ENCODE peak calls at places on chromosomes 16 and 17, in seven cellular contexts. T, I, A, R, X, L and W are unnamed samples. For H3K36me3, the result is how much of the 10 kb centered on the place peaks cover.

GRCh38 chr17:1948517-1948825 is 76.7 kb downstream of the RTN4RL1 start:
- DNase-seq in T (no peak), I (no peak), A (no peak), R (no peak), X (no peak), L (no peak), W (no peak)

GRCh38 chr17:40554646-40555295 is 10.5 kb downstream of the CCR7 start:
- DNase-seq in T (no peak), I (peak), A (no peak), R (no peak), X (no peak), L (no peak), W (no peak)

GRCh38 chr17:46770818-46771600 is 47.5 kb downstream of the WNT3 start:
- DNase-seq in T (no peak), I (peak), A (peak), R (peak), X (peak), L (peak), W (peak)

GRCh38 chr16:80058236-80058635 is 457.7 kb upstream of the MAF start:
- DNase-seq in T (no peak), I (peak), A (no peak), R (peak), X (no peak), L (no peak), W (no peak)

GRCh38 chr16:1920727-1921155 is 2.5 kb upstream of the HS3ST6 start:
- DNase-seq in T (no peak), I (peak), A (no peak), R (no peak), X (no peak), L (no peak), W (peak)

GRCh38 chr17:39605492-39606433 is 2.0 kb downstream of the NEUROD2 start:
- DNase-seq in T (no peak), I (no peak), A (no peak), R (no peak), X (no peak), L (peak), W (peak)

GRCh38 chr16:2912330-2913199 is 834 bp downstream of the FLYWCH1 start:
- DNase-seq in T (no peak), I (peak), A (no peak), R (peak), X (no peak), L (peak), W (peak)

GRCh38 chr16:50467943-50468748 is 80.0 kb upstream of the NKD1 start:
- DNase-seq in T (no peak), I (peak), A (no peak), R (no peak), X (no peak), L (peak), W (peak)

GRCh38 chr17:19805006-19805405 is 56.9 kb upstream of the ALDH3A1 start:
- DNase-seq in T (no peak), I (no peak), A (no peak), R (no peak), X (no peak), L (no peak), W (no peak)

GRCh38 chr16:12811441-12812198 is 7.9 kb upstream of the CPPED1 start:
- DNase-seq in T (no peak), I (no peak), A (no peak), R (no peak), X (no peak), L (no peak), W (no peak)

GRCh38 chr16:75116081-75116910 is at the start of gene LDHD:
- DNase-seq in T (no peak), I (peak), A (peak), R (peak), X (no peak), L (peak), W (peak)

GRCh38 chr17:67258836-67259468 is 14.0 kb upstream of the HELZ start:
- DNase-seq in T (no peak), I (no peak), A (no peak), R (no peak), X (peak), L (no peak), W (no peak)

GRCh38 chr16:72291121-72291520 is 119.2 kb upstream of the PMFBP1 start:
- DNase-seq in T (no peak), I (no peak), A (no peak), R (no peak), X (no peak), L (peak), W (no peak)

GRCh38 chr17:45104029-45104428 is 28.3 kb downstream of the PLCD3 start:
- DNase-seq in T (no peak), I (no peak), A (no peak), R (no peak), X (no peak), L (no peak), W (no peak)

GRCh38 chr17:45104907-45105624 is 27.2 kb downstream of the PLCD3 start:
- DNase-seq in T (no peak), I (no peak), A (no peak), R (no peak), X (no peak), L (no peak), W (no peak)

GRCh38 chr17:45106101-45106500 is 26.2 kb downstream of the PLCD3 start:
- DNase-seq in T (no peak), I (no peak), A (no peak), R (no peak), X (no peak), L (no peak), W (no peak)

GRCh38 chr17:45103269-45103795 is 29.0 kb downstream of the PLCD3 start:
- DNase-seq in T (no peak), I (no peak), A (no peak), R (peak), X (no peak), L (no peak), W (no peak)

GRCh38 chr17:45104497-45104896 is 27.8 kb downstream of the PLCD3 start:
- DNase-seq in T (no peak), I (no peak), A (no peak), R (no peak), X (no peak), L (no peak), W (no peak)
- H3K36me3 ChIP-seq in T (half or more), I (under half), A (half or more), R (under half), X (half or more), L (under half), W (under half)

DNA sequence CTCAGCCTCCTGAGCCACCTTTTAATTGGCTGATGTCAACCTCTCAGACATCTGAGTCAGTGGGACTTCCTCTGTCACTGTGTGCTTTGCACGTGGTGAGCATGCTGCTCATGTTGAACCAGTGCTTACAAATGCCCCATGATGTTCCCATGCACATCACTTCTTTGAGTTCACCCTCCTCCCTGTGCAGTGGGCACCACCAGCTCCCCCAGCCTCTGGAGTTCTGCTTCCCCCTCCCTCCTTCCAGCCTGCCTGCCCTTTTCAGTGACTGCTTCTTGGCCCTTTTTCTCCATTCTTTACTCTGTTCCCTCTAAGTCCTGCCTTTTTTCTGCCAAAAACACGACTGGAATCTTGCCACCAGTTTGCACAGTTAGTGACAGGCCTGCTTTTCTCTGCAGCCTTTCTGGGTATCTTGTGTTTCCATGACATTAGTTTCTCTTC is 41.6 kb downstream of the USP10 start:
- DNase-seq in T (no peak), I (no peak), A (no peak), R (no peak), X (no peak), L (peak), W (no peak)
- H3K36me3 ChIP-seq in T (under half), I (under half), A (under half), R (under half), X (under half), L (under half), W (under half)

GRCh38 chr17:41690497-41690896 is 1.8 kb downstream of the EIF1 start:
- DNase-seq in T (no peak), I (no peak), A (no peak), R (no peak), X (no peak), L (no peak), W (no peak)
- H3K36me3 ChIP-seq in T (half or more), I (under half), A (half or more), R (under half), X (under half), L (under half), W (under half)

GRCh38 chr16:27473101-27473900 is 71.3 kb downstream of the IL21R start:
- DNase-seq in T (no peak), I (no peak), A (no peak), R (no peak), X (no peak), L (no peak), W (no peak)

GRCh38 chr16:27468941-27469531 is 67.1 kb downstream of the IL21R start:
- DNase-seq in T (no peak), I (no peak), A (no peak), R (no peak), X (no peak), L (no peak), W (no peak)

GRCh38 chr16:27471661-27472060 is 69.7 kb downstream of the IL21R start:
- DNase-seq in T (no peak), I (no peak), A (no peak), R (no peak), X (no peak), L (no peak), W (no peak)

GRCh38 chr16:27472091-27473020 is 70.4 kb downstream of the IL21R start:
- DNase-seq in T (no peak), I (no peak), A (no peak), R (no peak), X (no peak), L (peak), W (no peak)

GRCh38 chr16:27470567-27471431 is 68.8 kb downstream of the IL21R start:
- DNase-seq in T (no peak), I (no peak), A (no peak), R (no peak), X (no peak), L (peak), W (no peak)
- H3K36me3 ChIP-seq in T (half or more), I (under half), A (half or more), R (under half), X (half or more), L (under half), W (under half)

DNA sequence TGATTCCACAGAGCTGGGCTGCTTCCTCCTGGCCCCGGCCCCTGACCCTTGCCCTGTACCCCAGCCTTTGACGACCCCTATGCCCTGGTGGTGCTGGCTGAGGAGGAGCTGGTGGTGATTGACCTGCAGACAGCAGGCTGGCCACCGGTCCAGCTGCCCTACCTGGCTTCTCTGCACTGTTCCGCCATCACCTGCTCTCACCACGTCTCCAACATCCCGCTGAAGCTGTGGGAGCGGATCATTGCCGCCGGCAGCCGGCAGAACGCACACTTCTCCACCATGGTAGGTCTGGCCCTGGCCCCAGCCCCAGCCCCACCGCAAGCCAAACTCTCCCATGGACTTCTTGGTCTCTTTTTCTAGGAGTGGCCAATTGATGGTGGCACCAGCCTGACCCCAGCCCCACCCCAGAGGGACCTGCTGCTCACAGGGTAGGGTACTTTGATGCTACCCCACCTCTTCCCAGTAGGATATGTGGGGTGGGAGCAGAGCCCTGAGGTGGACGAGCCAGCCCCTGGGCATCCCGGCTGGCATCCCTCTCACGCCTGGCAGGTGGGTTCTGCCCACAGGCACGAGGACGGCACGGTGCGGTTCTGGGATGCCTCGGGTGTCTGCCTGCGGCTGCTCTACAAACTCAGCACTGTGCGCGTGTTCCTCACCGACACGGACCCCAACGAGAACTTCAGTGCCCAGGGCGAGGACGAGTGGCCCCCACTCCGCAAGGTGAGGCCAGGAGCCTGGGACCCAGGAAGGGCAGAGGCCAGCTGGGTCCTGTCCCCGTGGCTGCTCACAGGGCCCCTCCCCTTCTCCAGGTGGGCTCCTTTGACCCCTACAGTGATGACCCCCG is 19.0 kb upstream of the MYO15B start:
- DNase-seq in T (no peak), I (no peak), A (no peak), R (no peak), X (no peak), L (no peak), W (no peak)
- H3K36me3 ChIP-seq in T (under half), I (under half), A (half or more), R (under half), X (under half), L (under half), W (under half)

GRCh38 chr16:87708181-87708580 is 57.6 kb downstream of the KLHDC4 start:
- DNase-seq in T (no peak), I (no peak), A (no peak), R (no peak), X (no peak), L (no peak), W (no peak)
- H3K36me3 ChIP-seq in T (under half), I (under half), A (half or more), R (under half), X (half or more), L (under half), W (under half)

GRCh38 chr17:30271102-30271501 is 20.6 kb downstream of the BLMH start:
- DNase-seq in T (no peak), I (no peak), A (no peak), R (no peak), X (no peak), L (peak), W (no peak)
- H3K36me3 ChIP-seq in T (under half), I (under half), A (half or more), R (under half), X (under half), L (under half), W (half or more)

DNA sequence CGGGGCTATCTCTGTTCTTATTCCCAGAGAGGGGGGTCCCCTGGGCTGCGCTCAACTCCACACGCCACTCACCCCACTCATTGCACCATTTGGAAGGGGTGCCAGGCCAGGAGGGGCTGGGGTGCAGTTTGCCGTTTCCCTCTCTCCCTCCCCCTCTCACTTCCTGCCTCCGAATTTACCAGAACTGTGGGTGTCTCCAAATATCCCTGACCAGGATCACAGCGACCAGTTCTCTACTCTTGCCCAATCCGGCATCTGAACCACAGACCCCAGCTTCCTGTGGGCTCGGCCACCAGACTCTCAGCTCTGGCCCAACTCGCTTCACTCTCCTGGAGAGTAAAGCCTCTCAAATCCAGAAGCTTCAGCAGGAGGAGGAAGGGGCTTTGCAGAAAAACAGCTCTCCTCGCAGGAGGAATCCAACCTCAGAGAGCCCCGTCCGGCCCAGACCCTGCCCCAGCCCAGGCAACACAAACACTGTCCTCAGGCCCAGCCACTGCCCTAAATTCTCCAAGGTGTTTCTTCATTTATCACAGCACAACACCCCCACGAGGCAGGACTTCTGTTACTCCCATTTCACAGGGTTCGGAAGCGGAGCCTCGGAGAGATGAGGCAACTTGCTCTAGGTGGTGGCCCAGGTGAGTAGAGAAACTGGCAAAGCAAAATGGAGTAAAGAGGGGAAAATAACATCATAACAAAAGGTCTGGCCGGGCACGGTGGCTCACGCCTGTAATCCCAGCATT is 423 bp upstream of the ASGR2 start:
- DNase-seq in T (no peak), I (no peak), A (no peak), R (no peak), X (no peak), L (no peak), W (no peak)
- H3K36me3 ChIP-seq in T (under half), I (under half), A (under half), R (under half), X (under half), L (under half), W (under half)

GRCh38 chr17:43769859-43770258 is 8.9 kb downstream of the DUSP3 start:
- DNase-seq in T (no peak), I (no peak), A (no peak), R (no peak), X (no peak), L (no peak), W (no peak)
- H3K36me3 ChIP-seq in T (under half), I (under half), A (half or more), R (under half), X (under half), L (under half), W (under half)

GRCh38 chr17:42709561-42709960 is 27.2 kb downstream of the CNTNAP1 start:
- DNase-seq in T (no peak), I (no peak), A (no peak), R (no peak), X (no peak), L (no peak), W (no peak)
- H3K36me3 ChIP-seq in T (half or more), I (under half), A (half or more), R (half or more), X (under half), L (under half), W (under half)